ENCODE peak calls at places on chromosomes 12 and 14, in four cellular contexts. D is foreskin fibroblast, R is right lobe of liver, U is tibial artery. I is an unnamed sample.

GRCh38 chr12:95480230-95480629 is 6.3 kb downstream of the METAP2 start:
- DNase-seq in R (no peak), U (no peak), D (peak; percentile 14), I (no peak)

GRCh38 chr14:106141242-106142220 is 615.1 kb downstream of the TMEM121 start:
- DNase-seq in U (no peak), D (no peak), R (no peak), I (no peak)

GRCh38 chr14:79764288-79764687 is 447.0 kb downstream of the DIO2 start:
- DNase-seq in R (no peak), U (no peak), D (no peak), I (no peak)

GRCh38 chr12:130192667-130193345 is 30.5 kb downstream of the FZD10 start:
- DNase-seq in R (no peak), U (no peak), D (no peak), I (no peak)

GRCh38 chr12:47224563-47225133 is 144.9 kb upstream of the AMIGO2 start:
- DNase-seq in D (no peak), R (no peak), U (no peak), I (no peak)

GRCh38 chr12:19951664-19952063 is 416.7 kb upstream of the PDE3A start:
- DNase-seq in U (no peak), D (no peak), R (no peak), I (no peak)

GRCh38 chr14:37422319-37422718 is 172.7 kb downstream of the FOXA1 start:
- DNase-seq in R (no peak), U (no peak), D (no peak), I (no peak)

GRCh38 chr12:80033457-80033856 is 65.9 kb upstream of the OTOGL start:
- DNase-seq in D (peak; percentile 89), R (no peak), U (no peak), I (no peak)

GRCh38 chr12:96136129-96136528 is 58.0 kb upstream of the ELK3 start:
- DNase-seq in D (peak; percentile 39), U (no peak), R (no peak), I (no peak)

GRCh38 chr14:103031956-103032355 is 25.4 kb downstream of the CDC42BPB start:
- DNase-seq in R (peak; percentile 54), D (peak; percentile 57), U (no peak), I (no peak)

GRCh38 chr12:131639270-131639940 is 71.5 kb upstream of the SFSWAP start:
- DNase-seq in U (no peak), D (no peak), R (no peak), I (no peak)

GRCh38 chr12:119175115-119175514 is 3.6 kb upstream of the HSPB8 start:
- DNase-seq in U (no peak), D (no peak), R (no peak), I (no peak)

GRCh38 chr12:39451977-39452376 is 9.1 kb upstream of the KIF21A start:
- DNase-seq in D (no peak), U (no peak), R (no peak), I (no peak)

GRCh38 chr14:77206877-77207389 is 25.3 kb downstream of the TMEM63C start:
- DNase-seq in D (no peak), U (no peak), R (no peak), I (no peak)

GRCh38 chr12:44174053-44174452 is 338.2 kb downstream of the TMEM117 start:
- DNase-seq in D (no peak), U (no peak), R (no peak), I (no peak)

GRCh38 chr12:57632898-57633825 is at the start of gene B4GALNT1:
- DNase-seq in D (peak; percentile 77), U (no peak), R (peak; percentile 68), I (no peak)

GRCh38 chr12:65695077-65695865 is 129.0 kb upstream of the HMGA2 start:
- DNase-seq in D (peak; percentile 98), U (peak; percentile 33), R (peak; percentile 76), I (no peak)

GRCh38 chr12:6104027-6104426 is 20.4 kb downstream of the VWF start:
- DNase-seq in R (no peak), U (no peak), D (no peak), I (no peak)

DNA sequence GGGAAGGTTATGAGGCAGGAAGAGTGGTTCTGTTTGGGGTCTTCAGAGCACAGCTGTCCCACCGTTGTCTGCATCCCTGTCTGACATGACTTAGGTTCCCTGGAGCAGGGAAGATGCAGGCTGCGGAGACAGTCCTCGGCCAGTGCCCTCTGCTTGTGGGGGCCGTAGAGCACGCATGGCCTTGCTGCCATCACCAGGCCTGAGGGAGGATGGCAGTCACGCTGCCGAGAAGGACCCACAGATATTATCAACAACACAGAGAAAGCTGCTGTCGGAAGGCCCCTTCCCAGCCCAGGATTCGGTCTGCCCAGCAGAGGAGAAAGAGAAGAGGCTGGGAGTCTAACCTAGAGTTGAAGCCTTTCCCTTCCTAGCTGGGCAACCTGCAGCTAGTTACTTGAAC is 35.0 kb downstream of the ERH start:
- DNase-seq in R (no peak), D (peak; percentile 86), U (peak; percentile 41), I (no peak)
- TF ChIP-seq CTCF in R (no peak), D (peak; percentile 58), U (peak; percentile 61), I (no peak)

GRCh38 chr12:121139301-121139700 is 6.6 kb downstream of the P2RX7 start:
- DNase-seq in D (no peak), U (no peak), R (no peak), I (no peak)
- TF ChIP-seq CTCF in D (no peak), U (no peak), R (no peak), I (no peak)

DNA sequence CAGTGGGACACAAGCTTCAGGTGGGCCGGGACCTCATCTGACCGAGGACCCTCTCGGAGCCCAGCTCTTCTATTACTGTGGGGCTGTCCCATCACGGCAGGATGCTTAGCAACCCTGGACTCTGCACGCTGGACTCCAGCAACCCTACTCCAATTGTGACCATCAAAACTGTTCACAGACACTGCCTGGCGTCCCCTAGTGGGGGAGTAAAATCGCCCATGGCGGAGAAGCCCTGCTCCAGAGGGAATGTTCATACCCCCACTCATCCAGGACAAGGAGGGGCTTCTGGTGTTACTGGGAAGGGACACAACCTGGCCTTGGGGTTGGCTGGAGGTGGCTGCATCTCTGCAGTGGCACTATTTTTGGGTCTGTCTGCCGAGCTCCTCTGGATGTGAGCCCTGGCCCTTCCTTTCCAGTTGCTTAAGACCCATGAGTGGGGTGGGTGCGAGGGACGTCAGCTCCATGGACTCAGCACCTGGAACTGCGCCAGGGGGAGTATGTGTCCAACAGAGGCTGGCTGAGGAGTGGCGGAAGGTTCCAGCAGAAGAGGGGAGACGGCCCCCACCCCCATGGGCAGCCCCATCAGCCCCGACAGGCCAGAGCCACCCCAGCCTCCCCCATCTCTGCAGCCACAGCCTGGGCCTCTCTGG is 103.8 kb downstream of the RFLNA start:
- DNase-seq in U (peak; percentile 95), R (no peak), D (no peak), I (peak; percentile 68)
- TF ChIP-seq CTCF in U (no peak), R (no peak), D (no peak), I (no peak)

GRCh38 chr12:128190052-128190451 is 76.9 kb upstream of the TMEM132C start:
- DNase-seq in D (no peak), R (no peak), U (no peak), I (no peak)

GRCh38 chr12:128191380-128191779 is 75.6 kb upstream of the TMEM132C start:
- DNase-seq in U (no peak), R (no peak), D (no peak), I (no peak)

GRCh38 chr12:128190614-128191013 is 76.4 kb upstream of the TMEM132C start:
- DNase-seq in U (no peak), R (no peak), D (no peak), I (no peak)
- TF ChIP-seq CTCF in U (no peak), R (no peak), D (no peak), I (no peak)

GRCh38 chr14:32593290-32593942 is 264.3 kb downstream of the AKAP6 start:
- DNase-seq in D (peak; percentile 87), U (no peak), R (no peak), I (no peak)
- TF ChIP-seq CTCF in D (no peak), U (no peak), R (no peak), I (no peak)

DNA sequence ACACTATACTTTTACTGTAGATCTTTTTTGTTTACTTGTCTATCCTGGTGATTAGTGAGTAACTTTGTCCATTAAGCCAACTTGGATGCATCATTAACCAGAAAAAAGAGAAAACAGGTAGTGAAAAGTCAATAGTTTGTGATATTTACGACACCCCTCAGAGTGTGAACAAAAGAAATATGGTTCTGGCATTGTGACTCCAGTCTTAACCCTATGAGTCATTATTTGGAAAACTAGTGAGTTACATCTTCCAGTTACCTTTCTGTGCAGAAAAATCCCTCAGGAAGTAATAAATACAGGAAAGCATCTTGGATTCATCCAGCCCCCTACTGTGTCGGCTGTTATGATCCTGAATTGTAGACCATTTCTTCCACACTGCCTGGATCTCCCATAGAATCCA is 379.1 kb downstream of the GALC start:
- DNase-seq in D (peak; percentile 3), R (no peak), U (no peak), I (no peak)
- TF ChIP-seq CTCF in D (no peak), R (no peak), U (no peak), I (no peak)

GRCh38 chr14:32469388-32470160 is 140.5 kb downstream of the AKAP6 start:
- DNase-seq in U (no peak), D (peak; percentile 63), R (no peak), I (no peak)
- TF ChIP-seq CTCF in U (peak; percentile 49), D (peak; percentile 26), R (peak; percentile 59), I (no peak)

GRCh38 chr12:32947203-32947795 is 50.7 kb upstream of the PKP2 start:
- DNase-seq in R (no peak), U (no peak), D (no peak), I (no peak)
- TF ChIP-seq CTCF in R (no peak), U (no peak), D (no peak), I (no peak)